ENCODE peak calls at places on chromosome 14, in four cellular contexts. I is GM12878, P is HepG2, W is K562. T is an unnamed sample.

GRCh38 chr14:57657487-57657886 is 163.8 kb upstream of the CCDC198 start:
- DNase-seq in I (no peak), P (no peak), W (no peak), T (no peak)

GRCh38 chr14:72457641-72458040 is 436.3 kb downstream of the DPF3 start:
- DNase-seq in I (no peak), P (no peak), W (no peak), T (peak; percentile 19)

GRCh38 chr14:64478634-64479250 is 13.4 kb downstream of the AKAP5 start:
- DNase-seq in P (no peak), W (no peak), I (no peak), T (peak; percentile 44)

GRCh38 chr14:45716506-45716905 is 463.5 kb upstream of the MIS18BP1 start:
- DNase-seq in W (peak; percentile 2), P (peak; percentile 3), I (no peak), T (peak; percentile 2)

GRCh38 chr14:63874223-63874622 is 21.4 kb downstream of the SYNE2 start:
- DNase-seq in I (no peak), P (no peak), W (no peak), T (no peak)

GRCh38 chr14:106044949-106045596 is 518.7 kb downstream of the TMEM121 start:
- DNase-seq in W (peak; percentile 40), P (peak; percentile 83), I (no peak), T (peak; percentile 19)

GRCh38 chr14:87772854-87773253 is 220.1 kb downstream of the GALC start:
- DNase-seq in W (no peak), I (no peak), P (no peak), T (no peak)

GRCh38 chr14:24613747-24614146 is 4.3 kb upstream of the GZMH start:
- DNase-seq in W (no peak), P (no peak), I (no peak), T (no peak)

GRCh38 chr14:77849711-77850110 is 49.8 kb downstream of the ADCK1 start:
- DNase-seq in I (no peak), W (no peak), P (no peak), T (no peak)

GRCh38 chr14:92510972-92511371 is 2.6 kb upstream of the RIN3 start:
- DNase-seq in I (no peak), P (peak; percentile 48), W (peak; percentile 12), T (no peak)

GRCh38 chr14:85106491-85106890 is 423.5 kb upstream of the FLRT2 start:
- DNase-seq in P (no peak), W (no peak), I (no peak), T (no peak)

GRCh38 chr14:30058401-30058800 is 130.8 kb upstream of the PRKD1 start:
- DNase-seq in W (no peak), P (no peak), I (no peak), T (no peak)

GRCh38 chr14:60514378-60515243 is 5.7 kb downstream of the SIX6 start:
- DNase-seq in P (peak; percentile 41), I (no peak), W (peak; percentile 5), T (peak; percentile 17)

GRCh38 chr14:101823511-101824120 is 62.1 kb downstream of the PPP2R5C start:
- DNase-seq in W (no peak), P (no peak), I (peak; percentile 68), T (no peak)

GRCh38 chr14:30874120-30874998 is at the start of gene COCH:
- DNase-seq in I (no peak), W (peak; percentile 85), P (peak; percentile 71), T (peak; percentile 74)

GRCh38 chr14:100577321-100577985 is 9.8 kb downstream of the BEGAIN start:
- DNase-seq in W (no peak), I (no peak), P (no peak), T (no peak)

GRCh38 chr14:91946313-91947195 is 940 bp downstream of the FBLN5 start:
- DNase-seq in I (no peak), W (no peak), P (no peak), T (no peak)

GRCh38 chr14:54300881-54301280 is 95.9 kb upstream of the CDKN3 start:
- DNase-seq in I (no peak), P (peak; percentile 17), W (no peak), T (no peak)

GRCh38 chr14:98925362-98926040 is 346.5 kb downstream of the BCL11B start:
- DNase-seq in I (no peak), P (no peak), W (no peak), T (no peak)

GRCh38 chr14:53390008-53390407 is 236.9 kb upstream of the DDHD1 start:
- DNase-seq in W (no peak), P (no peak), I (no peak), T (no peak)

GRCh38 chr14:66857867-66858266 is 331.4 kb upstream of the GARIN2 start:
- DNase-seq in P (no peak), I (no peak), W (no peak), T (no peak)

GRCh38 chr14:24145700-24146621 is at the start of gene PSME2:
- DNase-seq in I (no peak), P (no peak), W (no peak), T (peak; percentile 51)

GRCh38 chr14:95685978-95686922 is at the start of gene TCL1B:
- DNase-seq in W (peak; percentile 59), P (no peak), I (no peak), T (no peak)

GRCh38 chr14:100419856-100420255 is 96.7 kb downstream of the SLC25A47 start:
- DNase-seq in I (no peak), W (peak; percentile 25), P (peak; percentile 12), T (no peak)

GRCh38 chr14:73264896-73265720 is 27.8 kb downstream of the PAPLN start:
- DNase-seq in I (no peak), P (no peak), W (no peak), T (no peak)

GRCh38 chr14:78010688-78011087 is 159.5 kb upstream of the NRXN3 start:
- DNase-seq in I (no peak), P (no peak), W (no peak), T (no peak)

GRCh38 chr14:100738269-100738691 is 11.6 kb downstream of the DLK1 start:
- DNase-seq in I (no peak), P (no peak), W (no peak), T (no peak)

GRCh38 chr14:90827919-90828610 is 11.8 kb upstream of the TTC7B start:
- DNase-seq in P (peak; percentile 71), W (peak; percentile 96), I (peak; percentile 15), T (peak; percentile 81)

GRCh38 chr14:99035712-99036593 is 236.0 kb downstream of the BCL11B start:
- DNase-seq in P (peak; percentile 10), W (no peak), I (no peak), T (peak; percentile 79)

GRCh38 chr14:37179896-37180502 is 7.6 kb upstream of the SLC25A21 start:
- DNase-seq in W (no peak), P (no peak), I (no peak), T (no peak)

GRCh38 chr14:64439141-64439540 is 26.2 kb upstream of the AKAP5 start:
- DNase-seq in W (no peak), P (no peak), I (no peak), T (no peak)

GRCh38 chr14:55074662-55075061 is 23.2 kb downstream of the MAPK1IP1L start:
- DNase-seq in P (no peak), W (no peak), I (peak; percentile 81), T (no peak)

GRCh38 chr14:55454264-55455151 is 14.1 kb upstream of the TBPL2 start:
- DNase-seq in W (peak; percentile 27), P (peak; percentile 16), I (no peak), T (peak; percentile 55)

GRCh38 chr14:72633551-72633950 is 260.4 kb downstream of the DPF3 start:
- DNase-seq in P (no peak), I (no peak), W (no peak), T (no peak)

GRCh38 chr14:80213602-80214001 is 2.3 kb upstream of the DIO2 start:
- DNase-seq in I (no peak), P (peak; percentile 47), W (no peak), T (peak; percentile 86)

GRCh38 chr14:102524026-102524450 is 14.5 kb upstream of the ANKRD9 start:
- DNase-seq in P (no peak), W (no peak), I (no peak), T (no peak)

GRCh38 chr14:35390577-35391387 is 13.8 kb downstream of the NFKBIA start:
- DNase-seq in P (no peak), I (no peak), W (peak; percentile 67), T (no peak)
- TF ChIP-seq ESRRA in P (no peak), I (no peak), W (peak; percentile 50), T (no peak)

GRCh38 chr14:65819567-65819966 is 407.0 kb downstream of the FUT8 start:
- DNase-seq in P (no peak), W (no peak), I (no peak), T (no peak)
- TF ChIP-seq REST in P (no peak), W (no peak), I (no peak), T (no peak)

DNA sequence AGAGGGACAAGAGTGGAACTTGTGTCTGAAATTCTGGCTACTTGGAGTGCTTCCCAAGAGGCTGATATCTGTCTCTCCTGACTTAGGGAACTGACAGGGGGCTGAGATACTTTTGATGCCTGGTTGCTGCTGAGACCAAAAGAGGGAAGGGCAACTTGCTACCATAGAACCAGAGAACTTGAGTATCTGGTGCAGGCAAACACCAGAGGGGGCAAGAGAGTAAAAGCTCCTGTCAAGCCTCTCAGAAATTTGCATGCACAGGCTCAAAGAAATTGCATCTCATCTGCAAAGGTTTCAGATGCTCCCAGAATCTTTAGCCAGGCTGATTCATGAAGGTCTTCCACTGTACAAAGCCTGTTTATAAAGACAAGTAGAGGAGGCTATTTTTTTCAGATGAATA is 391.3 kb upstream of the FOXG1 start:
- DNase-seq in I (no peak), P (no peak), W (no peak), T (peak; percentile 19)
- TF ChIP-seq ESRRA in I (no peak), P (no peak), W (no peak), T (no peak)

DNA sequence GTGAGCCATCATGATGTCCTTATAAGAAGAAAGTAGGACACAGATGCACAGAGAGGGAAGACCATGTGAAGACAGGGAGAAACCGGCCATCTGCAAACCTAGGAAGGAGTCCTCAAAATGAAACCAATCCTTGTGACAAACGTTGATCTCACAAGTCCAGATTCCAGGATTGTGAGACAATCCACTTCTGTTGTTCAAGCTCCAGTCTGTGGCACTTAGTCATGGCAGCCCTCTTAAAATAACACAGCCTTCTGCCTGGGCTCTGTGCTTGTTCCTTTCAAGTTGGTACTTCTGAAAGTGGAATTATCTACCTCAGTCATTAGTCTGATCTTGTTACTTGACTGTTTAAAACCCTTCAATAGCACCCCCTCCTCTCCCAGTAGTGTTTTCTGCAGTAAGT is 111.1 kb upstream of the HIF1A start:
- DNase-seq in I (no peak), W (no peak), P (no peak), T (peak; percentile 48)
- TF ChIP-seq REST in I (no peak), W (no peak), P (no peak), T (no peak)

DNA sequence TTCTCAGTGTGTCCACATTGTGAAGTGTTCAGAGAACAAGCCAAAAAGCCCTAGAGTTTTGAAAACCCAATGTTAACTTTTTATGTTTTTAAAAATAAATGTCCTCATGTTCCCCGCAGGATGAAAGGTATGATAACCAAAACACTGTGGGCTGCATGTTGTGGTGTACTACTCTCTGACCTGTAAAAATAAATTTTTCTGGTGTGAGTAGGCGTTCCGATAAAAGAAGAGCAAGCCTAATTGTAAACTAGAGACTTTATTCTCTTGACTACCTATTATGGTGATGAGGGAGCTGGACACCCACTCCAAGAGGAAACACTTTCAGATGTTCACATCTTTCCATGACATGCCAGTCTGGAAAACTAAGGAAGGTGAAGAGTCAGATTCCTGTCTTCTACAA is 18.2 kb downstream of the PTGER2 start:
- DNase-seq in P (no peak), W (no peak), I (no peak), T (no peak)
- TF ChIP-seq ESRRA in P (no peak), W (no peak), I (no peak), T (no peak)

T was measured in A549.